ENCODE peak calls at places on chromosomes 3 and 15, in six cellular contexts. E, G, I, W, N and J are unnamed samples.

GRCh38 chr3:12549971-12550760 is 4.9 kb upstream of the MKRN2OS start:
- DNase-seq in E (no peak), N (no peak), I (no peak), G (no peak), W (no peak), J (no peak)

GRCh38 chr15:70589221-70589620 is 174.1 kb downstream of the UACA start:
- DNase-seq in G (no peak), W (no peak), E (no peak), I (no peak), N (no peak), J (no peak)

GRCh38 chr3:117788086-117788485 is 1078.5 kb downstream of the TUSC7 start:
- DNase-seq in G (no peak), N (no peak), E (no peak), W (no peak), I (no peak), J (peak)

GRCh38 chr3:72445827-72446405 is 402.3 kb downstream of the SHQ1 start:
- DNase-seq in N (no peak), W (no peak), I (no peak), E (no peak), G (no peak), J (no peak)

GRCh38 chr15:73127302-73127936 is 75.2 kb downstream of the NEO1 start:
- DNase-seq in W (no peak), G (peak), I (peak), N (no peak), E (peak), J (peak)

GRCh38 chr3:141485578-141486415 is 1.0 kb upstream of the RASA2 start:
- DNase-seq in G (peak), I (no peak), W (no peak), E (peak), N (no peak), J (no peak)

GRCh38 chr15:62612771-62613170 is 429.8 kb upstream of the TPM1 start:
- DNase-seq in N (no peak), E (no peak), I (no peak), W (no peak), G (no peak), J (no peak)

GRCh38 chr15:47514251-47514652 is 203.1 kb upstream of the SEMA6D start:
- DNase-seq in W (no peak), I (no peak), E (no peak), G (no peak), N (no peak), J (no peak)

GRCh38 chr3:127970966-127971592 is 56.0 kb downstream of the KBTBD12 start:
- DNase-seq in E (peak), W (no peak), N (no peak), I (peak), G (peak), J (peak)

GRCh38 chr3:114299421-114299820 is 5.6 kb downstream of the TIGIT start:
- DNase-seq in E (peak), I (peak), N (no peak), W (no peak), G (no peak), J (peak)

GRCh38 chr3:70816346-70816745 is 503.9 kb upstream of the MDFIC2 start:
- DNase-seq in N (no peak), E (no peak), I (no peak), G (no peak), W (no peak), J (no peak)

GRCh38 chr3:139534444-139534812 is 5.1 kb downstream of the RBP1 start:
- DNase-seq in I (no peak), W (no peak), E (no peak), G (no peak), N (no peak), J (no peak)

GRCh38 chr3:139258276-139258675 is 85.5 kb upstream of the MRPS22 start:
- DNase-seq in G (no peak), E (no peak), I (no peak), W (no peak), N (no peak), J (no peak)